ENCODE peak calls at places on chromosomes 7 and 10, in seven cellular contexts. X is lower lobe of right lung, Z is PC-9, C is cardiac muscle cell, Y is A549, M is upper lobe of right lung, V is body of pancreas. P is an unnamed sample. For H3K4me1, the result is how much of the 10 kb centered on the place peaks cover.

GRCh38 chr7:150420987-150421674 is 29.3 kb upstream of the GIMAP8 start:
- DNase-seq in X (peak), Z (peak), C (peak), Y (peak), M (peak), V (peak), P (no peak)

GRCh38 chr10:69837261-69837660 is 35.6 kb downstream of the COL13A1 start:
- DNase-seq in X (no peak), Z (no peak), C (no peak), Y (no peak), M (no peak), V (no peak), P (no peak)

GRCh38 chr7:142792593-142792992 is 21.8 kb downstream of the PRSS2 start:
- DNase-seq in X (no peak), Z (peak), C (no peak), Y (no peak), M (no peak), V (no peak), P (no peak)

GRCh38 chr10:123519861-123520260 is 146.3 kb upstream of the GPR26 start:
- DNase-seq in X (no peak), Z (no peak), C (no peak), Y (no peak), M (no peak), V (no peak), P (peak)

GRCh38 chr10:125448596-125448995 is 234.4 kb downstream of the TEX36 start:
- DNase-seq in X (no peak), Z (no peak), C (peak), Y (peak), M (no peak), V (peak), P (no peak)

GRCh38 chr7:26399747-26400146 is 108.1 kb downstream of the SNX10 start:
- DNase-seq in X (no peak), Z (no peak), C (no peak), Y (no peak), M (no peak), V (no peak), P (no peak)

GRCh38 chr7:70571403-70571911 is 560.5 kb upstream of the GALNT17 start:
- DNase-seq in X (no peak), Z (no peak), C (no peak), Y (peak), M (no peak), V (no peak), P (no peak)

GRCh38 chr7:129790136-129790535 is 162.6 kb downstream of the UBE2H start:
- DNase-seq in X (no peak), Z (no peak), C (no peak), Y (no peak), M (no peak), V (no peak), P (no peak)

GRCh38 chr10:49280001-49280408 is 19.0 kb upstream of the C10orf71 start:
- DNase-seq in X (no peak), Z (no peak), C (no peak), Y (no peak), M (no peak), V (peak), P (no peak)

GRCh38 chr10:23530079-23530478 is 91.2 kb downstream of the OTUD1 start:
- DNase-seq in X (no peak), Z (no peak), C (no peak), Y (peak), M (no peak), V (no peak), P (no peak)

GRCh38 chr10:8301831-8302230 is 247.3 kb downstream of the GATA3 start:
- DNase-seq in X (no peak), Z (no peak), C (no peak), Y (no peak), M (no peak), V (no peak), P (no peak)

GRCh38 chr7:158614695-158615094 is 27.1 kb upstream of the PTPRN2 start:
- DNase-seq in X (no peak), Z (no peak), C (no peak), Y (no peak), M (no peak), V (no peak), P (no peak)

GRCh38 chr10:132574288-132574687 is 36.7 kb downstream of the INPP5A start:
- DNase-seq in X (no peak), Z (no peak), C (no peak), Y (no peak), M (no peak), V (no peak), P (no peak)

GRCh38 chr10:131002031-131002861 is 309.3 kb downstream of the TCERG1L start:
- DNase-seq in X (no peak), Z (no peak), C (no peak), Y (no peak), M (no peak), V (no peak), P (peak)

GRCh38 chr10:25417611-25418010 is 242.8 kb downstream of the GPR158 start:
- DNase-seq in X (no peak), Z (no peak), C (no peak), Y (no peak), M (no peak), V (no peak), P (no peak)

GRCh38 chr7:146216371-146217041 is 99.9 kb downstream of the CNTNAP2 start:
- DNase-seq in X (no peak), Z (no peak), C (no peak), Y (no peak), M (no peak), V (no peak), P (no peak)

GRCh38 chr7:876972-877311 is 588 bp downstream of the GET4 start:
- DNase-seq in X (no peak), Z (peak), C (no peak), Y (peak), M (no peak), V (no peak), P (no peak)

GRCh38 chr7:137890449-137890916 is 43.7 kb upstream of the DGKI start:
- DNase-seq in X (no peak), Z (no peak), C (no peak), Y (no peak), M (no peak), V (no peak), P (no peak)

GRCh38 chr7:108581655-108582491 is 12.2 kb downstream of the DNAJB9 start:
- DNase-seq in X (no peak), Z (peak), C (peak), Y (no peak), M (no peak), V (no peak), P (no peak)

GRCh38 chr10:108301002-108301401 is 1136.5 kb upstream of the SORCS1 start:
- DNase-seq in X (no peak), Z (no peak), C (no peak), Y (no peak), M (no peak), V (no peak), P (no peak)

GRCh38 chr7:138538518-138538917 is 78.5 kb downstream of the TRIM24 start:
- DNase-seq in X (no peak), Z (no peak), C (no peak), Y (no peak), M (no peak), V (no peak), P (no peak)

GRCh38 chr7:135859548-135859947 is 110.9 kb upstream of the FAM180A start:
- DNase-seq in X (no peak), Z (no peak), C (no peak), Y (no peak), M (no peak), V (no peak), P (no peak)

GRCh38 chr7:98107313-98107691 is 640 bp downstream of the LMTK2 start:
- DNase-seq in X (no peak), Z (no peak), C (peak), Y (no peak), M (no peak), V (peak), P (no peak)

GRCh38 chr7:30764030-30764991 is 6.9 kb upstream of the MINDY4 start:
- DNase-seq in X (no peak), Z (no peak), C (no peak), Y (no peak), M (no peak), V (peak), P (no peak)

GRCh38 chr7:54898659-54899340 is 120.0 kb upstream of the EGFR start:
- DNase-seq in X (no peak), Z (no peak), C (no peak), Y (no peak), M (no peak), V (peak), P (no peak)

GRCh38 chr7:76302299-76303056 is at the start of gene HSPB1:
- DNase-seq in X (peak), Z (peak), C (peak), Y (peak), M (peak), V (peak), P (peak)

GRCh38 chr10:48458662-48459048 is 146.2 kb downstream of the ARHGAP22 start:
- DNase-seq in X (no peak), Z (no peak), C (no peak), Y (no peak), M (peak), V (no peak), P (no peak)

GRCh38 chr10:89954787-89955566 is 253.6 kb downstream of the KIF20B start:
- DNase-seq in X (no peak), Z (no peak), C (no peak), Y (no peak), M (no peak), V (no peak), P (no peak)

GRCh38 chr7:15309891-15310290 is 251.9 kb downstream of the AGMO start:
- DNase-seq in X (no peak), Z (no peak), C (no peak), Y (no peak), M (no peak), V (no peak), P (no peak)

GRCh38 chr7:77657427-77658331 is 38.6 kb upstream of the RSBN1L start:
- DNase-seq in X (no peak), Z (peak), C (peak), Y (peak), M (no peak), V (peak), P (no peak)

GRCh38 chr7:96992624-96993452 is 12.5 kb upstream of the DLX6 start:
- DNase-seq in X (no peak), Z (no peak), C (no peak), Y (no peak), M (no peak), V (no peak), P (peak)

GRCh38 chr7:83976302-83976701 is 218.3 kb downstream of the SEMA3A start:
- DNase-seq in X (no peak), Z (peak), C (peak), Y (peak), M (no peak), V (no peak), P (no peak)

GRCh38 chr7:130941322-130942210 is 207.6 kb upstream of the KLF14 start:
- DNase-seq in X (peak), Z (no peak), C (no peak), Y (peak), M (peak), V (peak), P (no peak)

GRCh38 chr10:50512743-50513416 is 110.9 kb downstream of the SGMS1 start:
- DNase-seq in X (no peak), Z (no peak), C (no peak), Y (no peak), M (no peak), V (no peak), P (no peak)

GRCh38 chr7:7203813-7204575 is 21.6 kb downstream of the C1GALT1 start:
- DNase-seq in X (no peak), Z (no peak), C (no peak), Y (no peak), M (no peak), V (no peak), P (no peak)

GRCh38 chr7:7207876-7208275 is 25.5 kb downstream of the C1GALT1 start:
- DNase-seq in X (no peak), Z (no peak), C (no peak), Y (no peak), M (no peak), V (no peak), P (no peak)

GRCh38 chr7:7201583-7202374 is 19.4 kb downstream of the C1GALT1 start:
- DNase-seq in X (peak), Z (peak), C (no peak), Y (no peak), M (peak), V (no peak), P (no peak)

GRCh38 chr7:7202375-7202720 is 20.0 kb downstream of the C1GALT1 start:
- DNase-seq in X (no peak), Z (no peak), C (no peak), Y (no peak), M (no peak), V (no peak), P (no peak)
- TF ChIP-seq CTCF in X (no peak), Z (no peak), C (no peak), Y (no peak), M (no peak), V (no peak), P (no peak)

GRCh38 chr10:99339077-99339476 is 9.9 kb downstream of the CNNM1 start:
- DNase-seq in X (no peak), Z (peak), C (no peak), Y (peak), M (no peak), V (no peak), P (no peak)
- H3K4me3 ChIP-seq in X (no peak), Z (no peak), C (no peak), Y (no peak), M (no peak), V (no peak), P (no peak)

GRCh38 chr7:45919947-45920542 is 1.0 kb downstream of the IGFBP3 start:
- DNase-seq in X (no peak), Z (no peak), C (no peak), Y (no peak), M (no peak), V (no peak), P (peak)
- H3K4me1 ChIP-seq in X (under half), Z (under half), C (under half), Y (half or more), M (under half), V (half or more), P (half or more)

GRCh38 chr7:116113310-116113709 is 82.7 kb upstream of the TFEC start:
- DNase-seq in X (no peak), Z (no peak), C (no peak), Y (no peak), M (no peak), V (no peak), P (no peak)
- TF ChIP-seq CTCF in X (no peak), Z (no peak), C (no peak), Y (no peak), M (no peak), V (no peak), P (no peak)

GRCh38 chr7:151816562-151817314 is 60.2 kb downstream of the PRKAG2 start:
- DNase-seq in X (peak), Z (no peak), C (no peak), Y (no peak), M (no peak), V (no peak), P (no peak)
- H3K4me3 ChIP-seq in X (no peak), Z (no peak), C (no peak), Y (no peak), M (no peak), V (no peak), P (no peak)

GRCh38 chr7:46934198-46934825 is 647.6 kb downstream of the TNS3 start:
- DNase-seq in X (no peak), Z (peak), C (no peak), Y (no peak), M (no peak), V (no peak), P (no peak)
- H3K4me1 ChIP-seq in X (under half), Z (under half), C (under half), Y (under half), M (under half), V (under half), P (under half)

DNA sequence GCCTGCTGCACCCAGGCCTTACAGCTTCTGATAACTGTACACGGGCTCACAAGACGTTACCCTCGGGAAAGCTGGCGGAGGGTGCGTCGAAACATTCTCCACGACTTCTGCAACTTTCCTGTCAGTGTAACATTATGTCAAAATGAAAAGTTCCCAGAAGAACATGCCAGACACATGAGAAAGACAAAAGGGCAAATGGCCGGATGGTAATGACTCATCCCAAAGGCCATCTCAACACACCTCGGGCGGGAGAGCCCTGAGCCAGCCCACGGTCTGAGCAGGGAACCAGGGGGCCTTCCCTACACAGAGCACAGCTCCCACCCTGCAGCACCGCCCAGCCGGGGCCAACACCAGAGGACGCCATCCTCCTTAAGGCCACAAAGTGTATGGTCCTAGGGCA is 118.7 kb downstream of the MAD1L1 start:
- DNase-seq in X (no peak), Z (no peak), C (no peak), Y (no peak), M (no peak), V (no peak), P (no peak)
- TF ChIP-seq CTCF in X (no peak), Z (no peak), C (peak), Y (no peak), M (no peak), V (no peak), P (no peak)

GRCh38 chr10:45419673-45420020 is 45.6 kb downstream of the ALOX5 start:
- DNase-seq in X (no peak), Z (no peak), C (no peak), Y (no peak), M (no peak), V (no peak), P (no peak)
- H3K4me3 ChIP-seq in X (peak), Z (no peak), C (peak), Y (no peak), M (peak), V (no peak), P (peak)

P was measured in esophagus muscularis mucosa.